ENCODE peak calls at places on chromosomes 16 and 17, in six cellular contexts. U, G, D, E, C and O are unnamed samples.

GRCh38 chr16:76535-77272 is 1.3 kb upstream of the MPG start:
- DNase-seq in E (no peak), D (no peak), U (peak; percentile 79), G (no peak), C (peak; percentile 48), O (peak; percentile 39)

GRCh38 chr16:79599256-79599836 is 1.2 kb downstream of the MAF start:
- DNase-seq in E (peak; percentile 61), U (no peak), D (no peak), C (peak; percentile 16), G (no peak), O (no peak)

GRCh38 chr16:52812945-52813556 is 239.6 kb downstream of the CHD9NB start:
- DNase-seq in C (peak; percentile 10), E (no peak), U (peak; percentile 28), G (no peak), D (no peak), O (peak; percentile 15)

GRCh38 chr16:2090481-2090797 is 42.7 kb downstream of the TSC2 start:
- DNase-seq in G (no peak), E (no peak), C (no peak), U (no peak), D (no peak), O (no peak)

GRCh38 chr16:85173981-85174751 is 61.9 kb upstream of the CIBAR2 start:
- DNase-seq in E (peak; percentile 35), U (peak; percentile 91), G (no peak), C (peak; percentile 76), D (no peak), O (peak; percentile 23)

GRCh38 chr17:35006961-35007360 is 26.6 kb downstream of the LIG3 start:
- DNase-seq in D (no peak), G (no peak), C (no peak), E (no peak), U (no peak), O (no peak)

GRCh38 chr16:6674071-6674470 is 658.6 kb upstream of the RBFOX1 start:
- DNase-seq in C (no peak), E (no peak), D (no peak), U (no peak), G (no peak), O (no peak)

GRCh38 chr17:21028192-21028591 is 14.6 kb downstream of the USP22 start:
- DNase-seq in D (no peak), C (no peak), U (no peak), E (no peak), G (no peak), O (no peak)

GRCh38 chr17:63934391-63935112 is 2.4 kb upstream of the CD79B start:
- DNase-seq in C (no peak), G (no peak), D (no peak), E (no peak), U (no peak), O (no peak)

GRCh38 chr16:50059669-50060068 is 6.1 kb upstream of the HEATR3 start:
- DNase-seq in U (no peak), G (no peak), D (no peak), E (no peak), C (no peak), O (no peak)

GRCh38 chr17:41799366-41799765 is 12.4 kb downstream of the P3H4 start:
- DNase-seq in D (no peak), C (no peak), U (no peak), E (no peak), G (no peak), O (no peak)

GRCh38 chr17:82283208-82283749 is 9.8 kb upstream of the CSNK1D start:
- DNase-seq in D (no peak), C (peak; percentile 69), E (peak; percentile 30), U (peak; percentile 52), G (no peak), O (peak; percentile 91)

GRCh38 chr16:4404247-4404966 is 12.0 kb downstream of the CORO7 start:
- DNase-seq in U (no peak), G (no peak), D (no peak), C (peak; percentile 77), E (peak; percentile 72), O (no peak)

GRCh38 chr16:84916156-84916555 is 95.2 kb downstream of the ZDHHC7 start:
- DNase-seq in G (no peak), D (no peak), U (no peak), C (no peak), E (no peak), O (no peak)

GRCh38 chr17:21742326-21742725 is 50.0 kb downstream of the KCNJ18 start:
- DNase-seq in C (no peak), G (no peak), U (no peak), D (no peak), E (no peak), O (no peak)

GRCh38 chr17:55219939-55220338 is 44.8 kb upstream of the HLF start:
- DNase-seq in C (no peak), G (no peak), D (no peak), E (no peak), U (no peak), O (no peak)

GRCh38 chr17:63365366-63366237 is 80.5 kb downstream of the CYB561 start:
- DNase-seq in E (peak; percentile 5), C (no peak), U (peak; percentile 48), D (no peak), G (no peak), O (no peak)

GRCh38 chr17:64626827-64627226 is 35.3 kb downstream of the SMURF2 start:
- DNase-seq in U (no peak), G (no peak), D (no peak), C (no peak), E (no peak), O (no peak)

GRCh38 chr16:90027611-90028010 is 8.4 kb upstream of the DBNDD1 start:
- DNase-seq in E (no peak), D (no peak), U (no peak), C (no peak), G (no peak), O (no peak)

GRCh38 chr17:15966183-15966878 is 21.4 kb downstream of the ADORA2B start:
- DNase-seq in D (no peak), E (peak; percentile 82), C (no peak), G (no peak), U (no peak), O (no peak)

GRCh38 chr16:87713469-87714229 is 52.1 kb downstream of the KLHDC4 start:
- DNase-seq in E (no peak), U (no peak), G (peak; percentile 42), C (no peak), D (peak; percentile 34), O (no peak)

GRCh38 chr16:17426451-17426850 is 44.3 kb downstream of the XYLT1 start:
- DNase-seq in E (no peak), D (no peak), C (no peak), G (no peak), U (no peak), O (no peak)

GRCh38 chr16:55622930-55623561 is 32.7 kb upstream of the SLC6A2 start:
- DNase-seq in E (peak; percentile 43), C (peak; percentile 25), G (no peak), D (no peak), U (no peak), O (peak; percentile 48)